ENCODE peak calls at places on chromosome 19, in six cellular contexts. R, B, G, U, Y and P are unnamed samples.

GRCh38 chr19:923551-924211 is 2.2 kb upstream of the ARID3A start:
- DNase-seq in R (no peak), B (no peak), G (no peak), U (no peak), Y (no peak), P (peak; percentile 26)

GRCh38 chr19:48484931-48485612 is 15.9 kb downstream of the CYTH2 start:
- DNase-seq in R (no peak), B (no peak), G (no peak), U (no peak), Y (no peak), P (no peak)

GRCh38 chr19:48113190-48113917 is 2.7 kb upstream of the PLA2G4C start:
- DNase-seq in R (no peak), B (no peak), G (no peak), U (no peak), Y (peak; percentile 31), P (no peak)

GRCh38 chr19:1182727-1183126 is 8.7 kb upstream of the SBNO2 start:
- DNase-seq in R (no peak), B (no peak), G (no peak), U (no peak), Y (peak; percentile 71), P (no peak)

GRCh38 chr19:11482384-11483050 is 1.7 kb upstream of the ELAVL3 start:
- DNase-seq in R (peak; percentile 78), B (peak; percentile 86), G (peak; percentile 81), U (peak; percentile 88), Y (peak; percentile 84), P (peak; percentile 85)

GRCh38 chr19:39917561-39918182 is 16.8 kb downstream of the FCGBP start:
- DNase-seq in R (no peak), B (peak; percentile 13), G (no peak), U (no peak), Y (no peak), P (no peak)

GRCh38 chr19:55285225-55285890 is 1.6 kb downstream of the BRSK1 start:
- DNase-seq in R (no peak), B (no peak), G (no peak), U (no peak), Y (no peak), P (no peak)

GRCh38 chr19:39935262-39935661 is 828 bp upstream of the FCGBP start:
- DNase-seq in R (no peak), B (no peak), G (no peak), U (peak; percentile 35), Y (no peak), P (no peak)

GRCh38 chr19:52626915-52627314 is 11.2 kb downstream of the ZNF83 start:
- DNase-seq in R (no peak), B (no peak), G (no peak), U (no peak), Y (no peak), P (no peak)

GRCh38 chr19:3387645-3388589 is 21.5 kb downstream of the NFIC start:
- DNase-seq in R (peak; percentile 96), B (peak; percentile 93), G (no peak), U (peak; percentile 96), Y (peak; percentile 68), P (peak; percentile 95)

GRCh38 chr19:3362217-3362907 is 4.0 kb upstream of the NFIC start:
- DNase-seq in R (no peak), B (no peak), G (no peak), U (no peak), Y (no peak), P (no peak)

GRCh38 chr19:48999481-49000325 is 6.0 kb downstream of the RUVBL2 start:
- DNase-seq in R (peak; percentile 60), B (peak; percentile 65), G (peak; percentile 41), U (no peak), Y (peak; percentile 85), P (peak; percentile 72)

GRCh38 chr19:1168877-1169791 is 4.9 kb downstream of the SBNO2 start:
- DNase-seq in R (peak; percentile 51), B (peak; percentile 82), G (peak; percentile 47), U (peak; percentile 80), Y (peak; percentile 73), P (peak; percentile 94)

GRCh38 chr19:38710928-38711725 is 33.1 kb downstream of the CAPN12 start:
- DNase-seq in R (no peak), B (no peak), G (no peak), U (no peak), Y (no peak), P (peak; percentile 65)
- H3K4me1 ChIP-seq in R (peaks cover 79% of the 10 kb centered on the region), B (peaks cover 84% of the 10 kb centered on the region), G (no peaks in the 10 kb centered on the region), U (peaks cover 93% of the 10 kb centered on the region), Y (peaks cover 52% of the 10 kb centered on the region), P (peaks cover 63% of the 10 kb centered on the region)

GRCh38 chr19:13817615-13818371 is 22.6 kb downstream of the ZSWIM4 start:
- DNase-seq in R (peak; percentile 86), B (peak; percentile 87), G (no peak), U (no peak), Y (no peak), P (no peak)
- TF ChIP-seq POLR2A in R (peak; percentile 62), B (no peak), G (peak; percentile 50), U (no peak), Y (no peak), P (no peak)

DNA sequence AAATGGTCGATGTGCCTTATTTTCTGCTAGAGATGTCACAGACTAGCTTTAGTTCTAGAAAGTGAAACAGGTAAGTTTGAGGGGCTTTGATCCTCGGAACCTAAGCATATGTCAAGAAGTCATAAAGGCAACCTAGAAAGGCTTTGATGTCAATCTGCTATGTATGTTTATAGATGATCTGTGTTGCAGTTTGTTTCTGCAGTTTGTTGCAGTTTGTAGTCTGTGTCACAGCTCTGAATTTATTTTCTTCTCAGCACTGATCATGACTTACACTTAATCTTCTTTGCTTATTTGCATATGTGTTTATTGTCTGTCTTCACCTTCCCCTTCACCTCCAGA is 5.9 kb downstream of the LSM14A start:
- DNase-seq in R (no peak), B (no peak), G (no peak), U (no peak), Y (no peak), P (no peak)
- H3K4me1 ChIP-seq in R (peaks cover 95% of the 10 kb centered on the region), B (peaks cover 97% of the 10 kb centered on the region), G (peaks cover 53% of the 10 kb centered on the region), U (peaks cover 93% of the 10 kb centered on the region), Y (peaks cover 90% of the 10 kb centered on the region), P (peaks cover 92% of the 10 kb centered on the region)

GRCh38 chr19:10332965-10333757 is at the start of gene RAVER1:
- DNase-seq in R (peak; percentile 98), B (peak; percentile 99), G (peak; percentile 97), U (peak; percentile 99), Y (peak; percentile 97), P (peak; percentile 99)
- TF ChIP-seq POLR2A in R (peak; percentile 81), B (no peak), G (peak; percentile 70), U (peak; percentile 56), Y (peak; percentile 70), P (peak; percentile 85)

GRCh38 chr19:51329411-51329810 is 12.5 kb downstream of the VSIG10L start:
- DNase-seq in R (no peak), B (no peak), G (no peak), U (no peak), Y (no peak), P (no peak)
- H3K4me1 ChIP-seq in R (peaks cover 8% of the 10 kb centered on the region), B (peaks cover 15% of the 10 kb centered on the region), G (no peaks in the 10 kb centered on the region), U (peaks cover 14% of the 10 kb centered on the region), Y (peaks cover 14% of the 10 kb centered on the region), P (peaks cover 5% of the 10 kb centered on the region)

DNA sequence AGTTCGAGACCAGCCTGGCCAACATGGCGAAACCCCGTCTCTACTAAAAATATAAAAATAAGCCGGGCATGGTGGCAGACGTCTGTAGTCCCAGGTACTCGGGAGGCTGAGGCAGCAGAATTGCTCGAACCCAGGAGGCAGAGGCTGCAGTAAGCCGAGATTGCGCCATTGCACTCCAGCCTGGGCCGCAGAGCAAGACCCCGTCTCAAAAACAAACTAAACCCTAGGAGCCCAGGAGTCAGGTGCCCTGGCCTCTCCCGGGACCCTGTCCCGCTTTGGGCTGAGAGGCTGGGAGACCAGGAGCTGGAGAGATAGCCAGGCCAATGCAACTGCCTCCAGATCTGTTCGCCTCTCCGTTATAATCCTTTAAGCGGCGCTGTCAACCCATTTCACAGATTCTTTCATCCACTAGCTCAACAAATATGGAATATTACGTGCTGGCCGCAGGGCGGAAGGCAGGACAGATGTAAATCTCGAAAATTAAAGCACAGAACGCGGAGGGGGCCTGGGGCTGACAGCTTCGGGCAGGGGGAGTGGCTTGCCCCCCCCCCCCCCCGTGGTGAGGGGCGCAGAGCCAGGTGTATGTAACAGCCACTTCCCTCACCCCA is 5.3 kb upstream of the MYBPC2 start:
- DNase-seq in R (no peak), B (no peak), G (no peak), U (no peak), Y (no peak), P (no peak)
- TF ChIP-seq POLR2A in R (no peak), B (no peak), G (no peak), U (no peak), Y (no peak), P (no peak)

DNA sequence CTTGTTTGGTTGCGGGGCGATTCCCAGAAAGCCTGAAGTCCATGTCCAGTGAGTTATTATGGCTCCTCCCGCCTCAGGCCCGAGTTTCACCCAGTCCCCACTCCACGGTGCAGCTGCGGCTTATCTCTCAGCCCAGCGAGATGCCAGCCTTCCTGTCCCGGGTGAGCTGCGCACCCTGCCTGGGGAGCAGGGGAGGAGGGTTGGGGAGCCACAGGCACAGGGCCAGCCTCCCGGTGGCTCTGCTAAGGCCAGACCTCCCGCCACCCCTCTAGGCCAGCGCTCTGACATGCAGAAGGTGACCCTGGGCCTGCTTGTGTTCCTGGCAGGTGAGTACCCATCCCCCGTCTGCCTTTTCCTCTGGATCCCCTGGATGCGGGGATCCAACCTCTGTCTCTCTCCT is 3.5 kb downstream of the FXYD3 start:
- DNase-seq in R (no peak), B (peak; percentile 49), G (no peak), U (no peak), Y (no peak), P (no peak)
- H3K4me1 ChIP-seq in R (peaks cover 39% of the 10 kb centered on the region), B (peaks cover 57% of the 10 kb centered on the region), G (peaks cover 5% of the 10 kb centered on the region), U (peaks cover 17% of the 10 kb centered on the region), Y (peaks cover 25% of the 10 kb centered on the region), P (peaks cover 22% of the 10 kb centered on the region)